ENCODE peak calls at places on chromosomes 3 and 15, in nine cellular contexts. W is ovary, H is A549, X is GM20000, R is uterus, D is natural killer cell, U is cardiac muscle cell, O is fibroblast of mammary gland, N is kidney. B is an unnamed sample.

GRCh38 chr15:56805466-56806146 is 72.3 kb upstream of the ZNF280D start:
- DNase-seq in X (no peak), N (no peak), R (peak; percentile 59), H (peak; percentile 67), U (no peak), W (peak; percentile 59), D (no peak), O (peak; percentile 90), B (no peak)

GRCh38 chr15:60932051-60932915 is 296.8 kb downstream of the RORA start:
- DNase-seq in O (peak; percentile 72), N (peak; percentile 88), R (no peak), W (no peak), H (peak; percentile 35), U (no peak), X (no peak), D (no peak), B (no peak)

GRCh38 chr3:9552252-9552999 is 1.2 kb downstream of the LHFPL4 start:
- DNase-seq in O (peak; percentile 45), R (peak; percentile 15), X (peak; percentile 76), D (peak; percentile 23), H (no peak), N (peak; percentile 78), U (peak; percentile 84), W (no peak), B (peak; percentile 81)

GRCh38 chr15:99439524-99439835 is 126.3 kb upstream of the MEF2A start:
- DNase-seq in W (no peak), R (peak; percentile 18), N (peak; percentile 48), X (no peak), U (no peak), H (no peak), D (no peak), O (no peak), B (peak; percentile 6)

GRCh38 chr15:23628612-23629233 is 18.9 kb downstream of the MAGEL2 start:
- DNase-seq in O (no peak), D (no peak), H (no peak), N (no peak), R (no peak), U (no peak), W (no peak), X (no peak), B (no peak)

GRCh38 chr3:192906940-192907339 is 10.7 kb downstream of the MB21D2 start:
- DNase-seq in O (no peak), X (no peak), U (no peak), W (no peak), H (no peak), D (no peak), N (no peak), R (no peak), B (no peak)

GRCh38 chr3:72128906-72129305 is 344.0 kb upstream of the PROK2 start:
- DNase-seq in R (no peak), N (no peak), O (no peak), H (no peak), W (no peak), U (no peak), D (no peak), X (no peak), B (no peak)

GRCh38 chr3:161413127-161413854 is 42.0 kb upstream of the SPTSSB start:
- DNase-seq in W (no peak), N (no peak), O (peak; percentile 57), X (no peak), R (peak; percentile 20), U (no peak), D (no peak), H (no peak), B (no peak)

GRCh38 chr3:72797773-72798543 is 50.3 kb downstream of the SHQ1 start:
- DNase-seq in U (peak; percentile 87), X (no peak), D (no peak), O (peak; percentile 29), H (no peak), N (no peak), R (no peak), W (no peak), B (no peak)

GRCh38 chr15:33729648-33730047 is 238.6 kb upstream of the CHRM5 start:
- DNase-seq in R (no peak), X (no peak), W (no peak), U (peak; percentile 25), D (no peak), H (peak; percentile 25), N (no peak), O (peak; percentile 27), B (no peak)

GRCh38 chr3:56494679-56495322 is 26.5 kb upstream of the ERC2 start:
- DNase-seq in N (peak; percentile 69), D (peak; percentile 32), W (peak; percentile 79), U (peak; percentile 95), H (peak; percentile 62), R (peak; percentile 63), X (peak; percentile 87), O (peak; percentile 84), B (peak; percentile 79)

GRCh38 chr3:42032693-42033349 is 58.3 kb upstream of the TRAK1 start:
- DNase-seq in U (no peak), H (no peak), D (no peak), O (peak; percentile 94), X (no peak), W (peak; percentile 94), N (peak; percentile 84), R (peak; percentile 89), B (no peak)

GRCh38 chr3:69724722-69725435 is 14.4 kb upstream of the MITF start:
- DNase-seq in X (no peak), W (no peak), R (no peak), D (no peak), O (no peak), U (peak; percentile 73), N (no peak), H (no peak), B (no peak)

GRCh38 chr3:3783155-3783554 is 16.1 kb upstream of the LRRN1 start:
- DNase-seq in N (no peak), X (no peak), U (no peak), R (no peak), O (no peak), H (no peak), D (no peak), W (no peak), B (no peak)

GRCh38 chr3:125134952-125135351 is 77.6 kb downstream of the SLC12A8 start:
- DNase-seq in O (no peak), R (no peak), H (no peak), W (no peak), U (no peak), N (no peak), D (no peak), X (no peak), B (no peak)

GRCh38 chr3:159322322-159322939 is 520.6 kb downstream of the MFSD1 start:
- DNase-seq in H (peak; percentile 44), X (peak; percentile 39), D (no peak), R (no peak), O (peak; percentile 42), U (peak; percentile 52), N (peak; percentile 31), W (no peak), B (no peak)

GRCh38 chr15:49832421-49832980 is 211.7 kb downstream of the DTWD1 start:
- DNase-seq in O (peak; percentile 26), X (no peak), N (peak; percentile 15), D (no peak), U (peak; percentile 41), H (no peak), R (no peak), W (no peak), B (peak; percentile 22)

GRCh38 chr3:16808393-16809107 is 76.2 kb upstream of the PLCL2 start:
- DNase-seq in N (no peak), U (no peak), O (peak; percentile 58), D (no peak), R (no peak), H (no peak), X (no peak), W (no peak), B (no peak)
- TF ChIP-seq CTCF in N (no peak), U (no peak), O (peak; percentile 6), D (no peak), R (no peak), H (no peak), X (no peak), W (no peak), B (no peak)

GRCh38 chr3:30606301-30607031 is at the start of gene TGFBR2:
- DNase-seq in W (peak; percentile 94), U (peak; percentile 92), O (peak; percentile 100), D (peak; percentile 88), H (peak; percentile 96), N (peak; percentile 98), X (peak; percentile 74), R (peak; percentile 97), B (peak; percentile 73)
- TF ChIP-seq CTCF in W (peak; percentile 38), U (peak; percentile 23), O (no peak), D (no peak), H (no peak), N (no peak), X (no peak), R (peak; percentile 42), B (peak; percentile 37)

GRCh38 chr3:52053307-52054304 is 2.8 kb downstream of the DUSP7 start:
- DNase-seq in U (no peak), N (no peak), H (no peak), W (peak; percentile 44), O (peak; percentile 60), D (no peak), X (peak; percentile 68), R (peak; percentile 54), B (no peak)
- TF ChIP-seq CTCF in U (peak; percentile 31), N (peak; percentile 37), H (peak; percentile 20), W (no peak), O (peak; percentile 28), D (no peak), X (peak; percentile 68), R (peak; percentile 23), B (no peak)

DNA sequence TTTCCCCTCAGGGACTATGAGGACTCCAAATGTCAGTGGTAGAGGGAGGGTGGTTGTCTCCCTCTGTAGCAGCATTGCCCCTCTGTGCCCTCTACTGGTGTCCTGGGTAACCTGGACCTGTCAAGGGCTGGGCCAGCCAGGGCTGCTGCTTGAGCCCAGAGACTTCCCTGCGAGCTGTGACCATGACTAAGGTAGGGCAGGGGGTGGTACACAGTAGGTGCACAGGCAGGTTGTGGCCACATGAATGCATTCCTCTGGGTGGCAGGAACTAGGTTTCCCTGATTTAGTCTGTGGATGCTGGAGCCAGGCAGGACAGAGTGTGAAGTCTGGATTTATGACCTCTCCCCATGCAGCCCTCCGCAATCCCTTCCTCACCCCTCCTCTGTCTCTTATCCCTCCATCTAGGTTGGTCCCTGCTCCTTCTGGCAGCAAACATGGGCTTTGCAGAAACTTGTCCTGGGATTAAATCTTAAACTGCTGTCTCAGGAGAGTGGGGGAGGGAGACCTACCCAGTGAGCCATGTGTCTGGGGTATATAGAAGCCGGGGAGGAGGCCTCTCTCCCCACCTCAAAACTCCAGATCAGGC is 8.7 kb upstream of the SEMA3F start:
- DNase-seq in N (no peak), R (no peak), H (no peak), W (no peak), X (no peak), D (no peak), O (no peak), U (no peak), B (no peak)
- TF ChIP-seq CTCF in N (no peak), R (no peak), H (no peak), W (no peak), X (no peak), D (no peak), O (no peak), U (no peak), B (no peak)

B was measured in progenitor cell of endocrine pancreas.